ENCODE peak calls at places on chromosome 14, in five cellular contexts. D is ovary, V is tibial nerve, Z is IMR-90, L is A549. R is an unnamed sample.

GRCh38 chr14:26415618-26416123 is 182.2 kb downstream of the NOVA1 start:
- DNase-seq in L (no peak), D (peak; percentile 67), V (peak; percentile 77), Z (no peak), R (peak; percentile 51)

GRCh38 chr14:90870950-90871604 is 54.8 kb upstream of the TTC7B start:
- DNase-seq in D (no peak), Z (peak; percentile 6), V (no peak), L (no peak), R (no peak)

GRCh38 chr14:65281991-65282908 is 130.3 kb upstream of the FUT8 start:
- DNase-seq in V (no peak), L (no peak), D (no peak), Z (peak; percentile 77), R (no peak)

GRCh38 chr14:36723551-36723950 is 61.9 kb downstream of the PAX9 start:
- DNase-seq in Z (no peak), D (no peak), V (no peak), L (no peak), R (no peak)

GRCh38 chr14:61478971-61479473 is 157.6 kb downstream of the PRKCH start:
- DNase-seq in D (no peak), Z (no peak), L (no peak), V (no peak), R (no peak)

GRCh38 chr14:96051642-96052540 is 12.7 kb downstream of the C14orf132 start:
- DNase-seq in L (peak; percentile 21), V (no peak), D (no peak), Z (peak; percentile 8), R (no peak)

GRCh38 chr14:89093083-89093482 is 268.6 kb downstream of the TTC8 start:
- DNase-seq in D (no peak), Z (peak; percentile 26), L (no peak), V (no peak), R (no peak)

GRCh38 chr14:29521526-29522137 is 406.0 kb downstream of the PRKD1 start:
- DNase-seq in L (no peak), V (no peak), Z (peak; percentile 6), D (no peak), R (no peak)

GRCh38 chr14:76502638-76503037 is 126.7 kb downstream of the ESRRB start:
- DNase-seq in V (no peak), L (no peak), D (no peak), Z (no peak), R (no peak)

GRCh38 chr14:93977790-93978581 is 1.6 kb upstream of the ASB2 start:
- DNase-seq in V (no peak), D (no peak), Z (no peak), L (no peak), R (no peak)

GRCh38 chr14:59189281-59189821 is 884 bp downstream of the DAAM1 start:
- DNase-seq in L (peak; percentile 6), Z (peak; percentile 18), D (no peak), V (no peak), R (peak; percentile 52)

GRCh38 chr14:85934123-85934885 is 404.4 kb downstream of the FLRT2 start:
- DNase-seq in L (peak; percentile 13), D (peak; percentile 17), Z (no peak), V (no peak), R (peak; percentile 60)

GRCh38 chr14:91090733-91091132 is 23.1 kb upstream of the DGLUCY start:
- DNase-seq in D (no peak), Z (no peak), V (no peak), L (no peak), R (no peak)

GRCh38 chr14:35342160-35343010 is 50.2 kb downstream of the PSMA6 start:
- DNase-seq in Z (peak; percentile 62), D (no peak), L (no peak), V (no peak), R (peak; percentile 81)

GRCh38 chr14:90728951-90729350 is 87.3 kb downstream of the TTC7B start:
- DNase-seq in V (no peak), D (no peak), L (no peak), Z (no peak), R (no peak)

GRCh38 chr14:38143651-38144505 is 63.8 kb upstream of the SSTR1 start:
- DNase-seq in D (no peak), V (no peak), Z (peak; percentile 92), L (no peak), R (no peak)

GRCh38 chr14:81408595-81408994 is 8.5 kb upstream of the STON2 start:
- DNase-seq in Z (no peak), V (no peak), L (no peak), D (no peak), R (no peak)

GRCh38 chr14:20690848-20691640 is 2.5 kb downstream of the ANG start:
- DNase-seq in D (peak; percentile 58), L (peak; percentile 71), Z (peak; percentile 72), V (no peak), R (no peak)

DNA sequence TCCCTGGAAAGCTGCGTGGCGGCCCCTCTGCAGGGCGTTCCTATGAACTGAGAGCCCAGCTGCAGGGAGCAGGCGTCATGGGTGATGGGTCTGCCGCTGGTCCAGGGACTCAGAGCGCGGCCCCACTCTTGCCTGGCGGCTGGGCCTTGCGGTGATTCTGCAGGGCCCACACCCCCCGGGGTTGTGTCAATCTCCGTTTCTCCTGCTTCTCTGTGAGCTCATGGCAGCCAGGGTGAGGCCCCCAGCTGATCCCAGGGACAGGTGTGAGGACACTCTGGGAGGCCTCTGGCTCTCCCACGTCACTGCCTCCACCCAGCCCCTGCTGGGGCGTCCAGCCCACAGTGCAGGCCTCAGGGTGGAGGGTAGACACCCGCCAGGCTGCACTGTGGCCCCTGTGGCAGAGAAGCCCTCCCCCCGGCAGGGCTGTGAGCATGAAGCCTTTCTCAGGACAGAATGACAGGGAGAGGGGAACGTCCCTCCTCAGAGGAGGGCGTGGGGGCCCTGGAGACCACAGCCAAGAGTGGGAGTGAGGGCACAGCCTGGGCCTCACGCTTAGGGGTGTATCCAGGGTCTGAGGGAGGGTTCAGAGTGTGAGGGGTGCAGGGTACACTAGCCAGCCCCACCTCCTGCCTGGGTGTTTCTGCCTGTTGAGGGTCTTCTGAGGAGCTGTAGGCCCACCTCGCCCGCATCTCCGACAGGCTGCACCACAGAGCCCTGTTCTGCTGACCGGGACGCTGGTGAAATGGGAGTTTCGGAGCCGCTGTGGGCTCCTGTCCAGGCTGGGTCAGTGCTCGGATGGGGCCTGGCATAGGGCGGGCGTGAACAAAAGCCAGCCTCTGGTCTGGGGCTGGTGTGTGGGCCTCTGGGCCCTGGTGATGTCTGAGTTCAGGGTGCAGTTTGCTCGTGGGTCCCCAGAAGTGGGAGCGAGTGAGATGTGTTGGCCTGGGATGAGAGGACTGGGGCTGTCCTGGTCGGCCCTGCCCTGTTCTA is 26.7 kb upstream of the CRIP2 start:
- DNase-seq in Z (no peak), V (no peak), L (no peak), D (no peak), R (no peak)
- H3K4me3 ChIP-seq in Z (no peak overlapping the region), V (no peak overlapping the region), L (no peak overlapping the region), D (no peak overlapping the region), R (no peak overlapping the region)

GRCh38 chr14:103715052-103716000 is at the start of the genes XRCC3 and ZFYVE21:
- DNase-seq in D (peak; percentile 100), L (peak; percentile 100), Z (peak; percentile 99), V (peak; percentile 100), R (peak; percentile 99)
- TF ChIP-seq POLR2A in D (peak; percentile 80), L (peak; percentile 94), Z (peak; percentile 71), V (peak; percentile 71), R (peak; percentile 77)

GRCh38 chr14:31164115-31164514 is 43.5 kb downstream of the HECTD1 start:
- DNase-seq in Z (no peak), V (no peak), D (no peak), L (no peak), R (no peak)

GRCh38 chr14:31170411-31170810 is 37.2 kb downstream of the HECTD1 start:
- DNase-seq in L (no peak), Z (peak; percentile 58), V (no peak), D (no peak), R (no peak)

GRCh38 chr14:31169877-31170276 is 37.7 kb downstream of the HECTD1 start:
- DNase-seq in Z (no peak), D (no peak), V (no peak), L (no peak), R (no peak)

GRCh38 chr14:31166271-31166561 is 41.4 kb downstream of the HECTD1 start:
- DNase-seq in L (no peak), V (no peak), Z (no peak), D (no peak), R (no peak)

GRCh38 chr14:31167032-31167431 is 40.6 kb downstream of the HECTD1 start:
- DNase-seq in L (no peak), Z (no peak), V (no peak), D (no peak), R (no peak)
- H3K4me3 ChIP-seq in L (no peak overlapping the region), Z (no peak overlapping the region), V (no peak overlapping the region), D (no peak overlapping the region), R (no peak overlapping the region)

GRCh38 chr14:67239582-67239981 is 1.7 kb upstream of the PALS1 start:
- DNase-seq in Z (no peak), L (no peak), V (no peak), D (no peak), R (no peak)

GRCh38 chr14:67240978-67241415 is 238 bp upstream of the PALS1 start:
- DNase-seq in L (peak; percentile 90), Z (peak; percentile 96), D (peak; percentile 95), V (peak; percentile 92), R (peak; percentile 98)

GRCh38 chr14:67245104-67245503 is 3.9 kb downstream of the PALS1 start:
- DNase-seq in L (no peak), D (no peak), Z (no peak), V (no peak), R (no peak)

GRCh38 chr14:67240168-67240932 is 885 bp upstream of the PALS1 start:
- DNase-seq in V (no peak), D (peak; percentile 30), L (peak; percentile 39), Z (peak; percentile 11), R (peak; percentile 78)

DNA sequence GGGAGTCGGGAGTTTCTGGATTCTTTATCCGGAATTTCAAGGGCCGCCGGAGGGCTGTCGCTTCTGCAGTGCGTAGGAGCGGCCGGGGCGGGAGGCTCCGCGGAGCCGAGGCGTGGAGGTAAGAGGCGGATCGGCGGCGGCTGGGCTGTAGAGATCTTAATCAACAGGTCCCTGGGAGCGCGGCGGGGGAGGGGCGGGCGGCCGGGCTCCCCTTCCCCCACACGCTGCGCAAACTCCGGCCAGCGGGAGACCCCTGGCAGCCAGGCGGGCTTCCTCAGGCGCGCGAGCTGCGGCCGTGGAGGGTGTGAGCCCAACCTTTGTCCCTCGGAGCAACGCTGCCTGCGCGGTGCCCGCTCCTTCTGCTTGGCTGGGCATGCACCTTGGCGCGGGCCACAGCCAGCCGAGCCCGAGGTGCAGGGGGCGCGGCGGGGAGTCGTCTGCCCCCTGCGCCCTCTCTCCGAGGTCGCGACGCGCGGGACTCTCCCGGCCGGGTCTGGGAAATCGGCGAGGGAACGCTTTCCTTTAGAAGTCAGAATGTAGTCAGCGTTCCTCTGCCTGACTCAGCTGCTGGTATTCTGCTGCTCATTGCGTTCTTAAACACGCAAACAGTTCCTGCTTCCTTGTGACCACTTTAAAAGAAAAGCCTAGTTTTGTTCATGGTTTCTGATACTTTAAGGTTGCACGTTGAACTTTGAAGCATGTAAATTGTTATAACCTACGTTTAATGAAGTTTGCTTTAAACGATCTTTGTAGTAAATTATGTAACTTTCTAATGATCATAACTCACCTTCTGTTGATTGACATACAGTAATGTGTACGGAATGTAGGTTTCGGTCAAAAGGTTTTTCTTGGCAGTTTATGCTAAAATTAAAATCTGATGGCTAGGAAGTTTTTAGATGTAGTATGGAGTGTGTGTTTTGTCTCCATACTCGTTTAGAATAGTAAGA is at the start of gene PALS1:
- DNase-seq in D (peak; percentile 56), L (peak; percentile 33), V (no peak), Z (peak; percentile 88), R (no peak)
- TF ChIP-seq POLR2A in D (peak; percentile 40), L (no peak), V (peak; percentile 5), Z (peak; percentile 86), R (peak; percentile 10)